ENCODE peak calls at places on chromosomes 16 and 17, in six cellular contexts. L, S, B, G, X and O are unnamed samples.

GRCh38 chr16:7653746-7654145 is 321.1 kb downstream of the RBFOX1 start:
- DNase-seq in L (no peak), S (no peak), B (no peak), G (no peak), X (no peak), O (no peak)

GRCh38 chr17:59287452-59287851 is 44.0 kb upstream of the YPEL2 start:
- DNase-seq in L (no peak), S (no peak), B (no peak), G (no peak), X (peak; percentile 97), O (no peak)

GRCh38 chr16:7364054-7364407 is 31.4 kb downstream of the RBFOX1 start:
- DNase-seq in L (no peak), S (no peak), B (no peak), G (peak; percentile 75), X (no peak), O (no peak)

GRCh38 chr16:85258166-85258565 is 145.9 kb upstream of the CIBAR2 start:
- DNase-seq in L (no peak), S (no peak), B (no peak), G (no peak), X (no peak), O (no peak)

GRCh38 chr16:12902511-12903324 is 1.3 kb downstream of the SHISA9 start:
- DNase-seq in L (no peak), S (no peak), B (peak; percentile 27), G (peak; percentile 65), X (no peak), O (no peak)

GRCh38 chr17:75557075-75557851 is 30.3 kb upstream of the MYO15B start:
- DNase-seq in L (no peak), S (no peak), B (no peak), G (peak; percentile 96), X (no peak), O (peak; percentile 94)

GRCh38 chr17:62599964-62600657 is 27.4 kb upstream of the MRC2 start:
- DNase-seq in L (no peak), S (no peak), B (no peak), G (no peak), X (no peak), O (no peak)

GRCh38 chr17:4728124-4728523 is 3.1 kb upstream of the MED11 start:
- DNase-seq in L (no peak), S (no peak), B (no peak), G (no peak), X (no peak), O (peak; percentile 53)

GRCh38 chr16:14366974-14367707 is 262.9 kb downstream of the PARN start:
- DNase-seq in L (no peak), S (no peak), B (no peak), G (no peak), X (no peak), O (no peak)

GRCh38 chr17:71828182-71828596 is 292.6 kb upstream of the SOX9 start:
- DNase-seq in L (no peak), S (no peak), B (peak; percentile 8), G (peak; percentile 49), X (no peak), O (no peak)

GRCh38 chr17:55448681-55449080 is 27.0 kb upstream of the MMD start:
- DNase-seq in L (no peak), S (peak; percentile 50), B (no peak), G (no peak), X (no peak), O (no peak)

GRCh38 chr17:57104461-57105175 is 19.6 kb downstream of the AKAP1 start:
- DNase-seq in L (no peak), S (peak; percentile 44), B (no peak), G (no peak), X (no peak), O (no peak)

GRCh38 chr16:82631701-82632685 is 5.2 kb downstream of the CDH13 start:
- DNase-seq in L (no peak), S (no peak), B (no peak), G (no peak), X (peak; percentile 45), O (peak; percentile 19)

GRCh38 chr17:82239926-82240505 is 11.2 kb downstream of the SLC16A3 start:
- DNase-seq in L (no peak), S (no peak), B (no peak), G (no peak), X (no peak), O (no peak)

GRCh38 chr16:4372578-4373355 is 1.1 kb downstream of the VASN start:
- DNase-seq in L (peak; percentile 30), S (no peak), B (no peak), G (peak; percentile 53), X (no peak), O (peak; percentile 82)

GRCh38 chr17:17568772-17569195 is 22.7 kb downstream of the PEMT start:
- DNase-seq in L (peak; percentile 81), S (no peak), B (peak; percentile 89), G (peak; percentile 77), X (peak; percentile 55), O (peak; percentile 64)

GRCh38 chr16:68356919-68357286 is 46.1 kb downstream of the PRMT7 start:
- DNase-seq in L (no peak), S (no peak), B (no peak), G (no peak), X (no peak), O (no peak)

GRCh38 chr16:15732416-15732815 is 82.4 kb downstream of the NDE1 start:
- DNase-seq in L (no peak), S (no peak), B (no peak), G (no peak), X (no peak), O (no peak)

GRCh38 chr17:81097943-81098308 is 63.0 kb downstream of the BAIAP2 start:
- DNase-seq in L (peak; percentile 34), S (no peak), B (no peak), G (no peak), X (no peak), O (peak; percentile 50)

GRCh38 chr16:1262210-1262845 is 6.5 kb downstream of the TPSD1 start:
- DNase-seq in L (no peak), S (no peak), B (no peak), G (no peak), X (no peak), O (no peak)